ENCODE peak calls at places on chromosomes 6 and 20, in five cellular contexts. U, W, Z, I and H are unnamed samples.
A peak's percentile ranks its signal among the peaks of the same experiment; 100 is the strongest.

GRCh38 chr6:168451805-168452204 is 10.8 kb downstream of the SMOC2 start:
- DNase-seq in U (no peak), I (no peak), Z (no peak), W (no peak), H (no peak)

GRCh38 chr6:15109338-15110090 is 136.4 kb upstream of the JARID2 start:
- DNase-seq in W (no peak), Z (no peak), U (no peak), I (no peak), H (no peak)

GRCh38 chr20:35771367-35771688 is 487 bp upstream of the PHF20 start:
- DNase-seq in I (no peak), U (no peak), Z (no peak), W (no peak), H (no peak)

GRCh38 chr20:52552181-52552872 is 360.7 kb upstream of the ZFP64 start:
- DNase-seq in Z (no peak), I (no peak), W (no peak), U (no peak), H (no peak)

GRCh38 chr6:155519339-155519738 is 63.7 kb upstream of the NOX3 start:
- DNase-seq in I (no peak), U (no peak), Z (no peak), W (no peak), H (no peak)

GRCh38 chr20:3679749-3680700 is 1.8 kb downstream of the ADAM33 start:
- DNase-seq in Z (no peak), I (peak; percentile 48), U (no peak), W (peak; percentile 30), H (peak; percentile 77)

GRCh38 chr20:53283597-53283996 is 310.0 kb downstream of the ZNF217 start:
- DNase-seq in I (no peak), Z (peak; percentile 17), W (no peak), U (no peak), H (no peak)

GRCh38 chr6:111996159-111996558 is 57.7 kb upstream of the CCN6 start:
- DNase-seq in Z (no peak), I (no peak), W (no peak), U (no peak), H (no peak)

GRCh38 chr6:97440590-97441176 is 157.7 kb upstream of the MMS22L start:
- DNase-seq in U (no peak), I (peak; percentile 63), W (no peak), Z (peak; percentile 57), H (peak; percentile 33)

GRCh38 chr6:3341467-3341866 is 82.7 kb downstream of the PSMG4 start:
- DNase-seq in W (no peak), I (no peak), Z (no peak), U (no peak), H (peak; percentile 90)

GRCh38 chr6:84836366-84836765 is 72.0 kb upstream of the TBX18 start:
- DNase-seq in I (no peak), Z (no peak), W (no peak), U (no peak), H (no peak)
- H3K4me3 ChIP-seq in I (no peak overlapping the region), Z (no peak overlapping the region), W (no peak overlapping the region), U (no peak overlapping the region), H (no peak overlapping the region)

DNA sequence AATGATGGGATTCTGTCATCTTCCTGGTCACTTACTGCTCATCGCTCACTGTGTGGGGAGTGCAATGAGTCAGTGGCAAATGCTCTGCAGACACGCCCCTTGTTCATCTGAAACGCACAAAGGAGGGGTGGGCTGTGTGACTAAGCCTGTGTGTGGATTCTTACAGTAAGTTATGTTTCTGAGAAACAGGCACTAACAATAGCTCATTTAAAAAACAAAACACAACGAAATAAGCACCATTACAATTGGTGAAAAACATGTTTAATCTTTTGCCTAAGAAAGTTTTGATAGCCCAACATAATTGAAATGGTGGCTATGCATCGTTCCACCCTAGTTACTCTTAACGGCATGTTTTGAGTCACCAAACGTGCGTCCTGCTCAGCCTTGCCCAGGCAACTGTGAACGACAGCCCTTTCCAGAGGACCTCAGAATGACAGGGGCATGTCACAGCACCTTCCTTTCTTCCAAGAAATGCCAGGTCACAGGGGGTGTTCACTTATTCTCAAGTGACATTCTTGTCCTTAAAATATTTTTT is 118.4 kb upstream of the SGK1 start:
- DNase-seq in I (peak; percentile 71), U (peak; percentile 13), Z (peak; percentile 52), W (no peak), H (peak; percentile 93)
- H3K4me3 ChIP-seq in I (no peak overlapping the region), U (no peak overlapping the region), Z (peak overlapping the region; percentile 43), W (no peak overlapping the region), H (no peak overlapping the region)

DNA sequence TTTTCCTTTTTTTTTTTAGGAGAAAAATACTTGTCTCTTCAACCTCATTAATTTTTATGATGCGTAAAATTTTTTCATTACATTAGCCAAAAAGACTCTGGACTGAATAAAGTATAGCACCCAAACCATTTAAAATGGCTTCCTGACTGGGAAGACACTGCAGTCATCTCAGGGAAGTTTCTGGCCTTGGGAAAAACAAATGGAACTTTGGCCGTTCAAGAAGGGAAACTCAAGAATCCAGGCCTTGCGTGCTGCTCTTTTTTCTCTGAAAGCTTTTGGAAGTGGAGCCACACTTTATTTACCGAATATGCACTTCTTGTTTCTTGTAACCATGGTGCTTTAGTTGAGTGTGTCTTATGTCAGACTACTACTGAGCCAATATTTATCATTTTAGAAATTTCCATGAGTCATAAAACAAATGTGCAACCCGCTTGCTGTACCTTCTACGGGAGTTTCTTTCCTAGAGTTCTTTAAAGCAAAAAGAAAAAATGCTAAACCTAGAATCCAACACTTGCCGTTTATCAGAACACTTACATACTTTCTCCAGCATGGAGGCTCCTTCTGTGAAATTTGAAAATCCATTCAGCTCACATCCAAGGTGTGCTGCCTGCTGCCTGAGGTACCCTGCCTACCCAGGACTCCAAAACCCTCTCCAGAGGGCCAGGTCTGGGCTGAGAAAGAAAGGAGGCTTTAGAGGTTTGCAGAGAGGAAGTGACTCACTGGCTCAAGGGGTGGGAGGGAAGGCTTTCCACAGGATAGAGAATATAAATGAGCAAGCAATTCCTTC is 11.5 kb upstream of the DSTN start:
- DNase-seq in I (peak; percentile 73), W (peak; percentile 42), Z (no peak), U (no peak), H (no peak)
- H3K4me3 ChIP-seq in I (no peak overlapping the region), W (no peak overlapping the region), Z (no peak overlapping the region), U (no peak overlapping the region), H (no peak overlapping the region)

DNA sequence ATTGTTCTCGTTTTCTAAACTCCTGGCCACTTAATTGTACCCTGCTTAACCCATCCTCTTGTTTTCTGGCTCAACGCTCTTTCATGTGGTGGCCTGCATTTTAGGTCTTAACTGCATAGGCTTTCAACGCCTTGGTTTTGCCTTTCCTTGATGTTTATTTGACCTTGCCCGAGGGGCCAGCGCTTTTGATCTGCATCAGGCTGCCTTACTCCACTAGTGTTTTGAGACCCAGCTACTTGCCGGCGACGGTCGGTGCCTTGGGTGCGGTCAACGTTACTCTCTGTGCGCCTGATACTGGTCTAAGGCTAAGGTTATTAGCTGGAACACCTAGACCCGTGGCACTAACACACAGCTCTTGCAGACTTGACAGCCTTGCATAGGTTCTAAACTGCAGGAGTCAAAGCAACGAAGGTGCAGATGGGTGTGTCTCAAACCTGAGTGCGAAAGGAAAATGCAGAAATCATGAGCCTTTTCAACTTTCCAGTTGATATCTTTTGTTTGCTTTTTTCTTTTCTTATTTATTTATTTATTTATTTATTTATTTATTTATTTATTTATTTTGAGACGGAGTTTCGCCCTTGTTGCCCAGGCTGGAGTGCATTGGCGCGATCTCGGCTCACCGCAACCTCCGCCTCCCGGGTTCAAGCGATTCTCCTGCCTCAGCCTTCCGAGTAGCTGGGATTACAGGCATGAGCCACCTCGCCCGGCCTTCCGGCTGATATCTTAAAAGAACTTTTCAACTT is 138.8 kb downstream of the HFE start:
- DNase-seq in W (no peak), I (no peak), U (no peak), Z (no peak), H (no peak)
- H3K4me3 ChIP-seq in W (no peak overlapping the region), I (peak overlapping the region; percentile 21), U (no peak overlapping the region), Z (no peak overlapping the region), H (peak overlapping the region; percentile 49)

DNA sequence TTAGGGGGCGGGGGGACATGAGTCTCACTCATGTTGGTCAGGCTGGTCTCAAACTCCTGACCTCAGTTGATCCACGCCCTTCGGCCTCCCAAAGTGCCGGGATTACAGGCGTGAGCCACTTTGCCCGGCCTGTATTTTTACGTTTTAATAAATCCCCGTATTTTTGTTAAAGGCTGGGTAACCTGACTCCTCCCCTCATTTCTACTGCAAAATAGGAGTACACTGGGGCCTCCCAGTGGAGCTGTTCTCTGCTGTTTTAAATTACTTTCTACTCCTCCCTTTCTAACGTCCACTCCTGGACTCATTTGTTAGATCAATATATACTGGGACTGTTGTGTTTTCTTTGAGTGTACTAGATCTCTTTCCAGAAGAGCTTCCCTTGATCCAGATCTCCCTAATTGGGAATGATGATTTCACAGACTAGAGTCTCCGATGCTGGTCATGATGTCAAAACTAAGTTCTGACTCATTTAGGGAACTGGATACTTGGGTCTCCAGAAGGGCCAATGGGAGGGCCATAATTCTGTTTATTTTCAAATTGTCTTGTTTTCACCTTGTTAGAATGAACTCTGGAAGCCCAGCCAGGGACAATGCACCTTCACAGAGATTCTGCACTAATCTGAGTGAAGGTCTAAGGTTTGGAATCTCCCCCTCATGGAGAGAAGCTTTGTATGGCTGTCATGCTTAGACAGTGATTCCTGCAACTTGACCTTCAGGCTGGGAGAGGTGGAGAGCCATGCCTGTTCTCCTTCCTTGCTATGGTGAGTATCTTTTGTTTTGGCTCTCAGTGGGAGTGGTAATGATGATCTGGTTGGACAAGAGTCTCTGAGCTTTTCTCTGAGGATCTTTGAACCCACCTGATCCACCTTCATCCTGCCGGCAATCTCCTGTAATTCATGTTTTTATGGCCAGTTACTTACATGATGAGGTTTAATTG is 9.4 kb downstream of the HSPA1B start:
- DNase-seq in Z (no peak), I (peak; percentile 49), W (no peak), U (no peak), H (peak; percentile 43)
- H3K4me3 ChIP-seq in Z (peak overlapping the region; percentile 100), I (peak overlapping the region; percentile 62), W (peak overlapping the region; percentile 81), U (peak overlapping the region; percentile 84), H (peak overlapping the region; percentile 97)

GRCh38 chr6:105269390-105269789 is 89.6 kb upstream of the POPDC3 start:
- DNase-seq in U (no peak), W (no peak), I (no peak), Z (no peak), H (no peak)
- H3K4me3 ChIP-seq in U (no peak overlapping the region), W (no peak overlapping the region), I (no peak overlapping the region), Z (no peak overlapping the region), H (no peak overlapping the region)